ENCODE peak calls at places on chromosomes 4 and X, in ten cellular contexts. E, I, W, U, Y, Z, G, Q, A and P are unnamed samples.

GRCh38 chr4:143515905-143516304 is 2.4 kb downstream of the SMARCA5 start:
- DNase-seq in E (no peak), I (no peak), W (no peak), U (no peak), Y (no peak), Z (no peak), G (no peak), Q (no peak), A (no peak), P (no peak)

GRCh38 chrX:68794486-68794885 is 34.3 kb upstream of the EFNB1 start:
- DNase-seq in E (no peak), I (no peak), W (no peak), U (no peak), Y (no peak), Z (no peak), G (no peak), Q (no peak), A (no peak), P (no peak)

GRCh38 chr4:24995346-24995745 is 35.4 kb downstream of the LGI2 start:
- DNase-seq in E (no peak), I (no peak), W (no peak), U (peak), Y (no peak), Z (no peak), G (peak), Q (no peak), A (no peak), P (no peak)

GRCh38 chrX:153863251-153863991 is 22.6 kb downstream of the L1CAM start:
- DNase-seq in E (no peak), I (no peak), W (no peak), U (no peak), Y (no peak), Z (no peak), G (no peak), Q (no peak), A (no peak), P (no peak)

GRCh38 chr4:2583092-2583491 is 46.6 kb downstream of the FAM193A start:
- DNase-seq in E (no peak), I (no peak), W (no peak), U (no peak), Y (no peak), Z (no peak), G (no peak), Q (no peak), A (no peak), P (no peak)

GRCh38 chrX:52262195-52262546 is 77.5 kb downstream of the MAGED4 start:
- DNase-seq in E (no peak), I (no peak), W (no peak), U (peak), Y (no peak), Z (no peak), G (no peak), Q (no peak), A (no peak), P (no peak)

GRCh38 chr4:46992338-46992737 is 1.0 kb downstream of the GABRA4 start:
- DNase-seq in E (no peak), I (no peak), W (no peak), U (no peak), Y (no peak), Z (no peak), G (no peak), Q (no peak), A (no peak), P (no peak)

GRCh38 chr4:110160616-110161015 is 37.8 kb downstream of the ELOVL6 start:
- DNase-seq in E (no peak), I (no peak), W (no peak), U (no peak), Y (no peak), Z (no peak), G (no peak), Q (no peak), A (no peak), P (no peak)

GRCh38 chr4:3257691-3258482 is 8.9 kb downstream of the MSANTD1 start:
- DNase-seq in E (no peak), I (peak), W (no peak), U (peak), Y (no peak), Z (no peak), G (peak), Q (no peak), A (no peak), P (peak)

GRCh38 chr4:8727131-8727530 is 134.6 kb downstream of the CPZ start:
- DNase-seq in E (no peak), I (no peak), W (no peak), U (no peak), Y (no peak), Z (no peak), G (no peak), Q (no peak), A (no peak), P (no peak)

GRCh38 chrX:112513154-112513553 is 166.6 kb downstream of the LHFPL1 start:
- DNase-seq in E (no peak), I (no peak), W (no peak), U (peak), Y (no peak), Z (no peak), G (no peak), Q (no peak), A (no peak), P (no peak)

GRCh38 chrX:19130628-19131027 is 8.4 kb upstream of the ADGRG2 start:
- DNase-seq in E (no peak), I (no peak), W (no peak), U (no peak), Y (no peak), Z (no peak), G (no peak), Q (no peak), A (no peak), P (no peak)

GRCh38 chrX:22999696-23000223 is at the start of gene DDX53:
- DNase-seq in E (no peak), I (no peak), W (no peak), U (no peak), Y (no peak), Z (no peak), G (no peak), Q (no peak), A (no peak), P (no peak)

GRCh38 chr4:53693909-53694308 is 102.6 kb upstream of the LNX1 start:
- DNase-seq in E (no peak), I (no peak), W (no peak), U (no peak), Y (no peak), Z (no peak), G (no peak), Q (no peak), A (no peak), P (no peak)

GRCh38 chr4:87042986-87043820 is 108.4 kb downstream of the AFF1 start:
- DNase-seq in E (no peak), I (no peak), W (no peak), U (no peak), Y (no peak), Z (no peak), G (no peak), Q (no peak), A (no peak), P (no peak)

GRCh38 chr4:141534985-141535384 is 101.4 kb upstream of the IL15 start:
- DNase-seq in E (no peak), I (no peak), W (no peak), U (no peak), Y (no peak), Z (no peak), G (no peak), Q (no peak), A (no peak), P (no peak)